ENCODE peak calls at places on chromosomes 1 and 21, in four cellular contexts. I is K562, R is HepG2, F is GM12878. A is an unnamed sample.

GRCh38 chr1:185353124-185353523 is 36.1 kb upstream of the IVNS1ABP start:
- DNase-seq in I (no peak), F (no peak), R (no peak), A (no peak)

GRCh38 chr1:6971048-6971447 is 185.8 kb downstream of the CAMTA1 start:
- DNase-seq in F (no peak), I (no peak), R (no peak), A (no peak)

GRCh38 chr1:68165665-68166064 is 66.7 kb downstream of the WLS start:
- DNase-seq in I (no peak), F (no peak), R (no peak), A (no peak)

GRCh38 chr1:15422871-15423270 is 13.2 kb downstream of the EFHD2 start:
- DNase-seq in F (no peak), I (no peak), R (no peak), A (no peak)

GRCh38 chr1:56113679-56114078 is 465.7 kb downstream of the PLPP3 start:
- DNase-seq in I (no peak), R (no peak), F (no peak), A (no peak)

GRCh38 chr1:181390350-181391080 is 92.8 kb upstream of the CACNA1E start:
- DNase-seq in R (no peak), I (no peak), F (no peak), A (no peak)

GRCh38 chr21:44930543-44930981 is 9.3 kb upstream of the SLX9 start:
- DNase-seq in F (no peak), R (no peak), I (no peak), A (no peak)

GRCh38 chr1:184326278-184326677 is 60.6 kb upstream of the C1orf21 start:
- DNase-seq in R (no peak), I (no peak), F (no peak), A (no peak)

GRCh38 chr1:241423541-241424479 is 66.8 kb upstream of the RGS7 start:
- DNase-seq in F (no peak), I (no peak), R (no peak), A (peak)

GRCh38 chr1:179393721-179394120 is 27.9 kb downstream of the AXDND1 start:
- DNase-seq in F (no peak), I (no peak), R (no peak), A (no peak)

GRCh38 chr1:202671388-202671787 is 38.9 kb downstream of the SYT2 start:
- DNase-seq in F (no peak), I (no peak), R (no peak), A (no peak)

GRCh38 chr1:26069941-26070807 is 2.7 kb upstream of the TRIM63 start:
- DNase-seq in F (no peak), R (no peak), I (peak), A (no peak)

GRCh38 chr1:101115112-101115511 is 89.5 kb upstream of the DPH5 start:
- DNase-seq in F (no peak), R (no peak), I (no peak), A (no peak)

GRCh38 chr1:23371987-23372386 is 2.4 kb upstream of the ZNF436 start:
- DNase-seq in R (no peak), F (no peak), I (no peak), A (peak)

GRCh38 chr1:106613861-106614260 is 442.6 kb upstream of the PRMT6 start:
- DNase-seq in I (no peak), F (no peak), R (no peak), A (no peak)

GRCh38 chr21:38455403-38455802 is 42.9 kb downstream of the ERG start:
- DNase-seq in I (no peak), R (no peak), F (no peak), A (no peak)

GRCh38 chr1:40396420-40396819 is 22.9 kb downstream of the SMAP2 start:
- DNase-seq in I (no peak), F (no peak), R (no peak), A (no peak)

GRCh38 chr1:43434256-43434655 is 19.5 kb downstream of the HYI start:
- DNase-seq in F (no peak), R (no peak), I (no peak), A (no peak)

GRCh38 chr1:170929835-170930554 is 5.3 kb upstream of the MROH9 start:
- DNase-seq in R (peak), F (peak), I (peak), A (no peak)

GRCh38 chr1:162196387-162196786 is 126.9 kb downstream of the NOS1AP start:
- DNase-seq in F (no peak), I (no peak), R (peak), A (no peak)

GRCh38 chr1:225343618-225344017 is 84.2 kb downstream of the LBR start:
- DNase-seq in F (no peak), I (no peak), R (peak), A (no peak)

GRCh38 chr1:4310396-4310923 is 343.9 kb upstream of the AJAP1 start:
- DNase-seq in I (no peak), F (no peak), R (no peak), A (no peak)

GRCh38 chr21:44709426-44710293 is 1.7 kb downstream of the TSPEAR start:
- DNase-seq in I (no peak), R (no peak), F (no peak), A (no peak)

GRCh38 chr1:92940541-92940940 is 20.7 kb downstream of the DIPK1A start:
- DNase-seq in R (no peak), F (no peak), I (no peak), A (no peak)

GRCh38 chr1:227004796-227005195 is 64.7 kb downstream of the COQ8A start:
- DNase-seq in R (no peak), I (no peak), F (no peak), A (no peak)

GRCh38 chr1:81834921-81835698 is 34.4 kb downstream of the ADGRL2 start:
- DNase-seq in R (no peak), I (no peak), F (no peak), A (no peak)

DNA sequence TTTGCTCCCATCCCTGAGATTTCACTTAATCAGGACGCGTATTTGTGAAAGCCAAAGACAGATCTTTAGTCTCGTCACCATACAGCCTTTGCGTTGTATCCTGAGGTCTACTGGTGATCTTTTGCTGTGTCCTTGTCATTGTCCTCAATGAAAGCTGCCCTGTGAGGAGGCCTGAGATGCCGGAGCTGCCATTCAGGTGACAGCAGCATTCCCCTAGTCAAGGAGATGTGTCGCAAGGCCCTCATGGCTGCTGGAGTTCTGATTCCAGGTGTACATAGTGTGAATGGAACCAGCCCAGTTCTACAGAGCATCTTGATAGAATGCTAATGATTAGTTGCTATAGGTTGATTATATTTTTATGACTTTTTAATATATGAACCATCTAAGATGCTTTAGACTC is 24.1 kb downstream of the TTF2 start:
- DNase-seq in F (no peak), I (no peak), R (no peak), A (no peak)
- TF ChIP-seq CTCF in F (no peak), I (no peak), R (no peak), A (no peak)

DNA sequence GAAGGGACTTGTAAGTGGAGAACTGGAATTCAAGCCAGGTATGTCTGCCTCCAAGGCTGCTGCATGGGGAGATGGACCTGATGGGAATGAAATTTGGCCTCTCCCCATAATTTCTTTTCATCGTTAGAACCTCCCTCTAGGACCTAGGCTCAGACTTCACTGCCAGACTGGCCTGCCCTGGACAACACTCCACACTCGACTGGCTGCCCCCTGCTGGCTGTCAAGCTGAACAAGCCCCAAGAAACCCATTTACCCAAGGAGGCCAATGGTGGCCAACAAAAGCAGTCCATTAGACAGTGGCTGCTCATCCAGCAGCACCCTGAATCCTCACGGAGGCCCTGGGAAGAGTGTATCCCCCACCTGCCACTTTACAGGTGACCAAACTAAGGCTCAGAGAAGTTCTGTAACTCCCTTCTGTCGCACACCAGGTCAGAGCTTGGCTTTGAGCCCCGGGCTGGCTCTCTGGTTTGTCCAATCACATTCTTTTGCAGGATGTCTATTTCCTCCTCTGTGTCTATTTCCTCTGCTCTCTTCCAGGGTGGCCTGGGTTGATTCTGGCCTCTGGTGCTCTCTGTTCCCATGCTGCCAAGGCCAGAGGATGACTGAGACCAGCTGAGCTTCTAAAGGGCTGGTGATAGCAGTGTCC is 3.8 kb downstream of the RNF186 start:
- DNase-seq in I (peak), F (no peak), R (peak), A (peak)
- TF ChIP-seq TCF7 in I (no peak), F (no peak), R (no peak), A (no peak)

GRCh38 chr21:32529679-32530078 is 55.6 kb downstream of the TCP10L start:
- DNase-seq in F (no peak), I (no peak), R (no peak), A (no peak)
- TF ChIP-seq CTCF in F (no peak), I (no peak), R (no peak), A (no peak)

GRCh38 chr1:214603819-214604252 is 841 bp downstream of the CENPF start:
- DNase-seq in F (no peak), R (no peak), I (peak), A (no peak)
- TF ChIP-seq TCF7 in F (no peak), R (no peak), I (no peak), A (no peak)

GRCh38 chr1:167128261-167129227 is 34.7 kb downstream of the STYXL2 start:
- DNase-seq in I (no peak), F (no peak), R (no peak), A (no peak)
- TF ChIP-seq CTCF in I (peak), F (no peak), R (no peak), A (no peak)

GRCh38 chr21:31366825-31367224 is 22.8 kb upstream of the TIAM1 start:
- DNase-seq in R (no peak), I (no peak), F (no peak), A (no peak)
- TF ChIP-seq TCF7 in R (no peak), I (no peak), F (no peak), A (no peak)